ENCODE peak calls at places on chromosomes 5 and 9, in five cellular contexts. I, X, S, N and T are unnamed samples. For H3K4me1, the result is how much of the 10 kb centered on the place peaks cover.

GRCh38 chr5:93191426-93191825 is 389.6 kb downstream of the NR2F1-AS1 start:
- DNase-seq in I (no peak), X (no peak), S (no peak), N (no peak), T (no peak)

GRCh38 chr9:132440769-132441168 is 30.8 kb downstream of the CFAP77 start:
- DNase-seq in N (no peak), X (no peak), I (no peak), S (no peak), T (no peak)

GRCh38 chr9:119793272-119793671 is 424.0 kb upstream of the BRINP1 start:
- DNase-seq in X (no peak), I (no peak), N (no peak), S (no peak), T (no peak)

GRCh38 chr9:111038336-111039202 is at the start of gene LPAR1:
- DNase-seq in X (no peak), N (peak), I (no peak), S (no peak), T (no peak)

GRCh38 chr5:16690243-16690839 is 73.5 kb upstream of the RETREG1 start:
- DNase-seq in I (peak), N (peak), X (peak), S (no peak), T (no peak)

GRCh38 chr9:25678147-25678666 is at the start of gene TUSC1:
- DNase-seq in S (no peak), I (no peak), N (peak), X (no peak), T (no peak)

GRCh38 chr5:60161340-60161934 is 267.9 kb upstream of the PDE4D start:
- DNase-seq in N (peak), X (no peak), S (peak), I (peak), T (no peak)

GRCh38 chr9:131739192-131739961 is 499 bp downstream of the RAPGEF1 start:
- DNase-seq in I (no peak), S (no peak), X (peak), N (peak), T (no peak)

GRCh38 chr5:16417392-16418074 is 48.1 kb downstream of the ZNF622 start:
- DNase-seq in S (no peak), I (no peak), X (no peak), N (no peak), T (no peak)

GRCh38 chr5:42951169-42951846 is 88.8 kb downstream of the ANXA2R start:
- DNase-seq in X (no peak), N (peak), S (peak), I (no peak), T (no peak)

GRCh38 chr5:158174918-158175663 is 316.1 kb upstream of the CLINT1 start:
- DNase-seq in S (peak), N (peak), X (peak), I (peak), T (peak)

GRCh38 chr9:112552229-112553050 is 65.8 kb downstream of the KIAA1958 start:
- DNase-seq in X (no peak), S (no peak), N (no peak), I (no peak), T (no peak)

GRCh38 chr5:9046756-9047481 is 499.0 kb downstream of the SEMA5A start:
- DNase-seq in N (no peak), I (no peak), X (no peak), S (no peak), T (no peak)

GRCh38 chr9:122218885-122219855 is 9.6 kb downstream of the LHX6 start:
- DNase-seq in I (no peak), S (no peak), X (no peak), N (peak), T (peak)

GRCh38 chr9:42852133-42852532 is 668.7 kb downstream of the SPATA31A6 start:
- DNase-seq in I (peak), X (peak), S (no peak), N (peak), T (peak)

GRCh38 chr5:53815471-53815870 is 255.0 kb downstream of the NDUFS4 start:
- DNase-seq in S (no peak), I (no peak), N (no peak), X (no peak), T (no peak)

GRCh38 chr5:50751064-50751657 is 84.7 kb downstream of the PARP8 start:
- DNase-seq in I (peak), X (peak), S (peak), N (peak), T (no peak)

GRCh38 chr5:115377468-115378217 is 81.2 kb upstream of the CCDC112 start:
- DNase-seq in N (no peak), I (no peak), X (no peak), S (peak), T (no peak)

GRCh38 chr9:34337404-34337803 is 8.0 kb downstream of the NUDT2 start:
- DNase-seq in X (no peak), N (no peak), I (no peak), S (no peak), T (no peak)

GRCh38 chr9:110340306-110340705 is 2.6 kb upstream of the TXNDC8 start:
- DNase-seq in X (peak), I (peak), S (no peak), N (no peak), T (no peak)

GRCh38 chr5:14956423-14957046 is 85.0 kb upstream of the ANKH start:
- DNase-seq in S (no peak), N (no peak), X (no peak), I (no peak), T (no peak)

GRCh38 chr9:77305622-77306365 is 128.5 kb downstream of the VPS13A start:
- DNase-seq in N (no peak), I (no peak), X (no peak), S (no peak), T (no peak)

GRCh38 chr5:9499498-9499876 is 46.4 kb downstream of the SEMA5A start:
- DNase-seq in S (peak), N (no peak), X (no peak), I (no peak), T (no peak)

GRCh38 chr5:61620660-61621650 is 288.9 kb downstream of the ZSWIM6 start:
- DNase-seq in I (no peak), S (no peak), X (no peak), N (no peak), T (no peak)

GRCh38 chr5:88829053-88829452 is 53.9 kb downstream of the MEF2C start:
- DNase-seq in S (no peak), N (no peak), I (no peak), X (peak), T (no peak)

GRCh38 chr9:79080536-79080935 is 491.2 kb upstream of the TLE4 start:
- DNase-seq in X (no peak), S (no peak), I (no peak), N (no peak), T (no peak)

GRCh38 chr5:3605298-3606010 is 9.8 kb downstream of the IRX1 start:
- DNase-seq in N (peak), I (no peak), X (no peak), S (no peak), T (no peak)

GRCh38 chr5:123690821-123691220 is 178.8 kb downstream of the CSNK1G3 start:
- DNase-seq in S (no peak), I (no peak), N (no peak), X (no peak), T (no peak)

GRCh38 chr9:94696545-94696944 is 30.0 kb upstream of the AOPEP start:
- DNase-seq in X (no peak), N (no peak), I (no peak), S (no peak), T (no peak)

GRCh38 chr5:44691811-44692210 is 116.9 kb upstream of the MRPS30 start:
- DNase-seq in X (no peak), S (no peak), I (no peak), N (no peak), T (no peak)

GRCh38 chr5:179264641-179265528 is 80.4 kb downstream of the ADAMTS2 start:
- DNase-seq in N (peak), I (peak), X (no peak), S (no peak), T (peak)

GRCh38 chr9:81344366-81344765 is 345.0 kb downstream of the TLE1 start:
- DNase-seq in I (no peak), X (no peak), S (no peak), N (no peak), T (no peak)

GRCh38 chr5:34923694-34924461 is 5.5 kb upstream of the DNAJC21 start:
- DNase-seq in N (no peak), I (no peak), S (no peak), X (peak), T (no peak)

GRCh38 chr5:92017786-92018185 is 634.7 kb upstream of the ARRDC3 start:
- DNase-seq in S (no peak), I (no peak), X (no peak), N (no peak), T (no peak)

GRCh38 chr5:135559342-135559741 is 19.4 kb downstream of the CXCL14 start:
- DNase-seq in N (no peak), S (no peak), X (peak), I (no peak), T (no peak)

GRCh38 chr5:44665101-44665701 is 143.5 kb upstream of the MRPS30 start:
- DNase-seq in S (no peak), N (no peak), I (no peak), X (no peak), T (no peak)

GRCh38 chr9:131609116-131609830 is 64.0 kb downstream of the PRRT1B start:
- DNase-seq in I (no peak), S (no peak), X (no peak), N (no peak), T (no peak)

GRCh38 chr5:1737790-1738405 is 61.7 kb downstream of the MRPL36 start:
- DNase-seq in S (peak), I (peak), X (peak), N (peak), T (peak)

GRCh38 chr9:106107716-106108115 is 413.4 kb downstream of the TMEM38B start:
- DNase-seq in S (no peak), N (no peak), I (no peak), X (no peak), T (no peak)

GRCh38 chr5:67209141-67209771 is 12.7 kb upstream of the CD180 start:
- DNase-seq in N (peak), X (peak), I (peak), S (no peak), T (peak)

GRCh38 chr5:126805108-126805507 is 28.2 kb downstream of the LMNB1 start:
- DNase-seq in I (no peak), N (no peak), S (no peak), X (no peak), T (no peak)
- H3K4me1 ChIP-seq in I (under half), N (under half), S (under half), X (under half), T (under half)

GRCh38 chr9:19631181-19631580 is 157.7 kb downstream of the SLC24A2 start:
- DNase-seq in I (no peak), S (no peak), X (no peak), N (no peak), T (no peak)
- TF ChIP-seq TAF1 in I (no peak), S (no peak), X (no peak), N (no peak), T (no peak)

GRCh38 chr9:123571240-123571639 is 215.2 kb downstream of the CRB2 start:
- DNase-seq in N (no peak), S (peak), I (no peak), X (no peak), T (no peak)
- H3K4me1 ChIP-seq in N (under half), S (under half), I (under half), X (under half), T (under half)

GRCh38 chr5:110917161-110917875 is 154.2 kb upstream of the TSLP start:
- DNase-seq in S (no peak), X (no peak), N (no peak), I (no peak), T (no peak)
- TF ChIP-seq TAF1 in S (no peak), X (no peak), N (no peak), I (no peak), T (no peak)

GRCh38 chr9:134666208-134666607 is 24.6 kb downstream of the COL5A1 start:
- DNase-seq in X (no peak), N (no peak), I (no peak), S (no peak), T (no peak)

GRCh38 chr9:134664446-134664845 is 22.8 kb downstream of the COL5A1 start:
- DNase-seq in S (no peak), N (no peak), X (no peak), I (no peak), T (no peak)

GRCh38 chr9:134663753-134664415 is 22.3 kb downstream of the COL5A1 start:
- DNase-seq in N (no peak), X (no peak), I (no peak), S (no peak), T (no peak)

GRCh38 chr9:134669556-134669955 is 28.0 kb downstream of the COL5A1 start:
- DNase-seq in S (no peak), X (no peak), N (no peak), I (no peak), T (no peak)

GRCh38 chr9:134666801-134667200 is 25.2 kb downstream of the COL5A1 start:
- DNase-seq in I (no peak), X (no peak), S (no peak), N (no peak), T (no peak)
- H3K4me1 ChIP-seq in I (under half), X (under half), S (under half), N (under half), T (under half)